ENCODE peak calls at places on chromosomes 11 and 22, in four cellular contexts. X is GM12878, Y is WTC11, K is K562. A is an unnamed sample.

GRCh38 chr11:8638300-8638699 is 44.2 kb downstream of the TRIM66 start:
- DNase-seq in Y (no peak), X (no peak), K (peak; percentile 52), A (no peak)

GRCh38 chr11:121451982-121452608 is at the start of gene SORL1:
- DNase-seq in Y (peak; percentile 89), X (no peak), K (peak; percentile 24), A (peak; percentile 93)

GRCh38 chr11:12213920-12214319 is 103.5 kb downstream of the MICAL2 start:
- DNase-seq in X (no peak), K (no peak), Y (no peak), A (no peak)

GRCh38 chr11:128764617-128765095 is 70.8 kb downstream of the FLI1 start:
- DNase-seq in Y (no peak), K (no peak), X (no peak), A (no peak)

GRCh38 chr11:132718711-132719641 is 813.3 kb downstream of the OPCML start:
- DNase-seq in K (no peak), Y (no peak), X (no peak), A (no peak)

GRCh38 chr11:75884321-75884720 is 69.3 kb downstream of the UVRAG start:
- DNase-seq in K (no peak), X (no peak), Y (no peak), A (no peak)

GRCh38 chr22:34592341-34592740 is 473.6 kb upstream of the ISX start:
- DNase-seq in X (no peak), Y (no peak), K (no peak), A (no peak)

GRCh38 chr11:97516688-97517087 is 1126.9 kb downstream of the JRKL start:
- DNase-seq in Y (no peak), X (no peak), K (peak; percentile 8), A (peak; percentile 5)

GRCh38 chr11:57662893-57663292 is 5.0 kb upstream of the ZDHHC5 start:
- DNase-seq in K (no peak), X (no peak), Y (no peak), A (no peak)

GRCh38 chr11:45994421-45995341 is 72.2 kb downstream of the LARGE2 start:
- DNase-seq in K (peak; percentile 72), X (no peak), Y (peak; percentile 53), A (peak; percentile 25)

GRCh38 chr22:23722168-23722567 is 28.7 kb downstream of the ZNF70 start:
- DNase-seq in X (no peak), K (no peak), Y (no peak), A (no peak)

GRCh38 chr11:63099555-63099954 is 44.5 kb downstream of the SLC22A24 start:
- DNase-seq in Y (no peak), X (no peak), K (no peak), A (no peak)

GRCh38 chr22:24466831-24467249 is 28.3 kb upstream of the UPB1 start:
- DNase-seq in Y (no peak), X (no peak), K (no peak), A (no peak)

GRCh38 chr22:29726512-29727247 is 6.9 kb downstream of the CABP7 start:
- DNase-seq in X (no peak), K (no peak), Y (no peak), A (no peak)

GRCh38 chr11:128775513-128775912 is 81.6 kb downstream of the FLI1 start:
- DNase-seq in Y (no peak), K (no peak), X (no peak), A (no peak)

GRCh38 chr11:86938900-86939880 is 16.0 kb downstream of the FZD4 start:
- DNase-seq in Y (no peak), X (no peak), K (peak; percentile 48), A (peak; percentile 41)

GRCh38 chr11:61555051-61555969 is 25.6 kb downstream of the SYT7 start:
- DNase-seq in K (peak; percentile 82), Y (peak; percentile 66), X (no peak), A (peak; percentile 90)

GRCh38 chr11:20854214-20854613 is 184.8 kb downstream of the NELL1 start:
- DNase-seq in X (no peak), K (no peak), Y (peak; percentile 16), A (no peak)

GRCh38 chr11:64391839-64392238 is 32.9 kb downstream of the RPS6KA4 start:
- DNase-seq in X (no peak), K (no peak), Y (no peak), A (no peak)

GRCh38 chr22:20498913-20499312 is 3.3 kb upstream of the KLHL22 start:
- DNase-seq in K (no peak), X (no peak), Y (no peak), A (no peak)

GRCh38 chr11:76806608-76807205 is 23.6 kb downstream of the TSKU start:
- DNase-seq in K (no peak), Y (no peak), X (no peak), A (no peak)

DNA sequence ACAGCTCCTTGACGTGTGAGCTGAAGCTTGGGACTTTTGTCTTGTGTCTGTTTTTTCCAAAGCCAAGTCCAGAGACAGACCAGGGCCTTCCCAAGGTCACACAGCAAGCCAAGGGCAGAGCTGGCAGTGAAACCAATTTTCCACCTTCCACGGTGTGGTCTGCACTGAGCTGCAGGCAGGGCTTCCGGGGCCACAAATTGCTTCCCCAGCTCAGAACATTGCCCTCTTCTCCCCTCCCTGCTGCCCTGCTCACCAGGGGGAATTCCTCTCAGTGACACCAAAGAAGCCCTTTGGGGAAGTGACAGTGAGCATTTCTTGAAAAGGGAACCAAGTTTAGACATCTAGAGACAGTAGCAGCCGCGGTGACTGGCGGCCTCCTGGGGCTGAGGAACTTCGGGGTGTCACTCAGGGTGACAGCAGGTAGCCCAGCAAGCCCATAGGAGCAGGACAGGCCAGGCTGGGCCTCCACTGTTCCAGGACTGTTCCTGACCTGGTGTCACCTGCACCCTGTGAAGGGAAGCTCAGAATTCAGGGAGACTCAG is 9.2 kb downstream of the FXYD2 start:
- DNase-seq in K (no peak), X (peak; percentile 94), Y (no peak), A (no peak)
- TF ChIP-seq USF1 in K (no peak), X (no peak), Y (no peak), A (no peak)

DNA sequence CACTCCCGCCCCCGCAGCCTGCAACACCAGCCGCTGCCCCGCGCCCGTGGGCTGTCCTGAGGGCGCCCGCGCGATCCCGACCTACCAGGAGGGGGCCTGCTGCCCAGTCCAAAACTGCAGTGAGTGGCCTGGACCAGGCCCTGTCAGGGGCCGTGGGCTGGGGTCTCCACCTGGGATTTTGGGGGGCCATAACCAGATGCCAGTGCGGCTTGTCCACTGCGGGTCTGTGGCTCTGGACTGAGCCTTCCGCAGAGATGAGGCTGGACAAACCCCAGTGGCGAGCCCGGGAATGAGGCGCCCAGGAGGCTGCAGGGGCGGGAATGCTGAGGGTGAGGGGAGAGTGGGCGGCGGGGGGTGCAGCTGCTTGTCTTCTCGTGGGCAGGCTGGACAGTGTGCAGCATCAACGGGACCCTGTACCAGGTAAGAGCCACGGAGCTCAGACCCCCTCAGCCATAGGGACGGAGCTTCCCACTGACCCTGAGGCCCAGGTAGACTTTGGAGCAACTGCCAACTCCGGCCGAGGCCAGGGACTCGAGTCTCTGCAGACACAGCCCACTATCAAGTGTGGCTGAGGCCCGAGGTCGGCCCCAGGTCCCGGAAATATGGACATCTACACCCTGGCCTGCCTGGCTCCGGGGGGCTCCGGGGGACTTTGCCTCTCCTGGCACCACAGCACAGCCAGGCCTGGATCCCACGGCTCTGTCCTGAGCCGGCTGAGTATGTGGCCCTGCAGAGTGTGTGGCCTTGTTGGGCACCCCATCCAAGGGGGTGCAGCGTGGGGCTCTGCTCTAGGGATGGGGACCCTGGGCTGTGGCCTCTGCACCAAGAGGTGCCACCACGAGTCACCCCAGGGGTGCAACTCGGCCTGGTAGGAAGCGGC is 24.7 kb upstream of the MUC5B start:
- DNase-seq in Y (peak; percentile 47), K (no peak), X (no peak), A (peak; percentile 34)
- TF ChIP-seq USF1 in Y (no peak), K (no peak), X (no peak), A (no peak)

GRCh38 chr11:69859275-69859934 is 40.2 kb upstream of the FGF3 start:
- DNase-seq in Y (no peak), X (no peak), K (peak; percentile 32), A (no peak)

GRCh38 chr11:69860244-69860643 is 41.0 kb upstream of the FGF3 start:
- DNase-seq in Y (no peak), K (no peak), X (no peak), A (no peak)

GRCh38 chr11:69852051-69852450 is 32.8 kb upstream of the FGF3 start:
- DNase-seq in K (no peak), X (no peak), Y (no peak), A (no peak)

DNA sequence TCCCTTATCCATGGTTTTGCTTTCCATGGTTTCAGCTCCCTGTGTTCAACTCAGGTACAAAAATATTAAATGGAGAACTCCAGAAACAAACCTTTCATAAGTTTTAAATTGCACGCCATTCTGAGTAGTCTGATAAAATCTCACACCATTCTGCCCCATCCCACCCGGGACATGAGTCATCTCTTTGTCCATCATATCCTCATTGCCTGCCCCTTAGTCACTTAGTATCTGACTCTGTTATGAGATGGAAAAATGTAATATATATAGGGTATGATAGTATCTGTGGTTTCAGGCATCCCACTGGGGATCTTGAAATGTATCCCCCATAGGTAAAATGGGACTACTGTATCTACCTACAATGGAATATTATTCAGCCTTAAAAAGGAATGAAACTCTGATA is 35.5 kb upstream of the FGF3 start:
- DNase-seq in Y (no peak), K (no peak), X (no peak), A (no peak)
- TF ChIP-seq USF1 in Y (no peak), K (no peak), X (no peak), A (no peak)

DNA sequence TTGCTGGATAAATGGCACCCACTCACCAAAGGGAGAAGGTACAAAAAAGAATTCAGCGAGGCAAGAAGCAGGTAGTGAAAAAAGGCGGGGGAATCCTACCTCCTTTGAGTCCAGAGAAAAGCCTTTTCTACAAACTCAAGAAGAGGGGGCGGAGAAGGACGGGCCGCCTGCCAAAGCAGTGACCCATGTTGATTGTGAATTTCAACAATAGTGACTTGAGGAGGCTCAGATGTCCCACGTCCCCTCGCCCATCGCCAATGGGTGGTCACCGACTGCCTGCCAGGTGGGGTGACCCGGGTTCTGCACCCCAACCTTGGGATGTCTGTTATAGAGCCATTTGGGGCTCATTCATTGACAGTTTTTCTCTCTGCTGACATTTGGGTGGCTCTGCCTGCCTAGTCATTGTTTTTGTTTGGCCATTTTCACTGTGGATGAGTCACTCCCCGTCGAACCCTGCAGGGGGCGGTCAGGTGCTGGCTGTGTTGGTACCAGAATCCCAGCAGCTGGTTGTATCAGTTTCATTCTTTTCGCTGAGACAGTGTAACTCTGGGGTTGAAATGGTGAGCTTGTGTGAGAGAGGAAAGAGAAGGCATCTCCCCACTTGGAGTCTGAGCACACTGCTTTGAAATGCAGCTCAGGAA is 163.4 kb upstream of the NCAM1 start:
- DNase-seq in K (peak; percentile 69), X (no peak), Y (peak; percentile 76), A (no peak)
- TF ChIP-seq USF1 in K (no peak), X (no peak), Y (no peak), A (no peak)